ENCODE peak calls at places on chromosome 1, in eight cellular contexts. D is CD8-positive, alpha-beta T cell; E is PC-3; N is fibroblast of lung; Z is left ventricle myocardium inferior; R is testis; P is sigmoid colon; F is A549. C is an unnamed sample.

GRCh38 chr1:178724734-178725602 is at the start of gene RALGPS2:
- DNase-seq in F (peak; percentile 74), N (peak; percentile 58), R (peak; percentile 76), Z (peak; percentile 73), P (peak; percentile 82), E (peak; percentile 72), D (peak; percentile 73), C (peak; percentile 61)

GRCh38 chr1:175525222-175525621 is 218.2 kb downstream of the TNR start:
- DNase-seq in E (no peak), Z (no peak), P (no peak), N (no peak), R (no peak), D (no peak), F (no peak), C (no peak)

GRCh38 chr1:62144238-62144831 is 50.3 kb upstream of the L1TD1 start:
- DNase-seq in Z (no peak), F (peak; percentile 41), D (no peak), E (peak; percentile 79), R (peak; percentile 56), P (no peak), N (peak; percentile 64), C (no peak)

GRCh38 chr1:54989968-54990810 is 8.5 kb upstream of the BSND start:
- DNase-seq in P (no peak), F (no peak), E (no peak), D (no peak), Z (peak; percentile 43), R (no peak), N (no peak), C (no peak)

GRCh38 chr1:194474701-194475100 is 1288.3 kb upstream of the B3GALT2 start:
- DNase-seq in Z (no peak), F (no peak), R (no peak), E (no peak), D (no peak), N (no peak), P (no peak), C (no peak)

GRCh38 chr1:23100074-23100748 is 68.4 kb downstream of the LUZP1 start:
- DNase-seq in P (peak; percentile 76), E (peak; percentile 81), D (peak; percentile 54), N (peak; percentile 89), F (peak; percentile 68), Z (no peak), R (no peak), C (peak; percentile 65)

GRCh38 chr1:107972367-107972766 is 7.4 kb upstream of the VAV3 start:
- DNase-seq in D (no peak), R (no peak), Z (no peak), N (no peak), E (no peak), P (no peak), F (no peak), C (no peak)

GRCh38 chr1:206456577-206457375 is 13.5 kb upstream of the IKBKE start:
- DNase-seq in D (no peak), N (peak; percentile 64), R (no peak), Z (no peak), E (peak; percentile 82), P (no peak), F (no peak), C (no peak)

GRCh38 chr1:42173155-42173933 is 8.8 kb upstream of the GUCA2A start:
- DNase-seq in F (peak; percentile 42), E (peak; percentile 56), P (peak; percentile 77), Z (peak; percentile 70), R (peak; percentile 66), D (peak; percentile 55), N (peak; percentile 43), C (peak; percentile 75)

DNA sequence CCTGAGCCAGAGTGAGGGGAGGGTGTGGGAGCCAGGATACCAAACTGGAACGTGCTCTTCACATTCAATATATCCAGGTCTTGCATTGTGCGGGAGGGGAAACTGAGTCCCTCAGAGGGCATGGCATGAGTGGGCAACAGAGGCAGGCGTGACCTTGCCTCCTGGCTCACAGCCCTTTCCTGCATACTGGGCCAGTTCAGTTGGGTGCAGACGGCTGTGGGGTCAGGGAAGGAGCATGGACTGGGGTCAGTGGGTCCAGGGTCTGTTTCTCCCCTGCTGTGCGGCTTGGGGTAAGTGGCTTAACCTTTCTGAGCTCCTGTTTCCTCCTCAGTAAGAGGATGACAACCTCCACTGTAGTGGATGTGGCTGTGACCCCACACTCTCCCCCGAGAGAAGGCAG is 16.6 kb downstream of the SERINC2 start:
- DNase-seq in R (no peak), D (no peak), F (no peak), N (no peak), Z (no peak), E (no peak), P (no peak), C (no peak)
- H3K27ac ChIP-seq in R (no peak overlapping the region), D (no peak overlapping the region), F (no peak overlapping the region), N (no peak overlapping the region), Z (no peak overlapping the region), E (no peak overlapping the region), P (no peak overlapping the region), C (no peak overlapping the region)

DNA sequence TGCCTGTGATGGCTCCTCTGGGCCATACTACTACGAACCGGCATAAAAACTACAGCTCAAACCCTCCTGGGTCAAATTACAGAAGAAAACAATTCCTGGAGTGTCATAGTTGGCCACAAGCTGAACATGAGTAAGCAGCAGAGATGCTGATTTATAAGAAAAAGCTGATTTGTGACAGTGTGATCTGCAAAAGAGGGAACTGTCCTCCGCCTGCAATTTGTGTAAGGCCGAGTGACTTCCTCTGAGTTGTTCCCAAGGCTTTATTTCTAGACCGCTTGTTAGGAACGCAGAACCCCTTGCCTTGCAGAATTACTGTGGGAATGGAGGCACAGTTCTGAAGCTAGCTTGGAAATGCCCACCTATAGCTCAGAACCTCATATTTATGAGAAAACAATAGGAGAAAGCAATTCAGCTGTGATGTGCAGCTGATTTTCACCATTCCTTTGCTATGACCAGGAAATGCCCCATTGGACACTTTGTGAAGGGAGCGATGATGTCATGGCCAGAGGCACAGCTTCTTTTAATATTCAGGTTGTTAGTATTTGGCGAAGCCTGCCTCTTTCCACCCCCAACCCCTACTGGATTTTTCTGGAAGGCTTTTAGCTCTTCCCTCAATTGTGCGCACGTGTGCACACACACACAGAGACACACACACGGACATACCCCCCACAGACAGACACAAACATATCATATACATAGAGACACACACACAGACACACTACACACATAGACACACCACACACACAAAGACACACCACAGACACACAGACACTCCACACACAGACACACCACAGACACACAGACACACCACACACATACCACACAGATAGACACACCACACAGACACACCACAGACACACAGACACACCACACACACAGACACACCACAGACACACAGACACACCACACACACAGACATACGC is 47.6 kb downstream of the IER5 start:
- DNase-seq in Z (no peak), D (no peak), R (no peak), E (peak; percentile 69), F (peak; percentile 67), P (no peak), N (peak; percentile 88), C (no peak)
- H3K4me3 ChIP-seq in Z (no peak overlapping the region), D (no peak overlapping the region), R (no peak overlapping the region), E (no peak overlapping the region), F (no peak overlapping the region), P (no peak overlapping the region), N (no peak overlapping the region), C (no peak overlapping the region)

DNA sequence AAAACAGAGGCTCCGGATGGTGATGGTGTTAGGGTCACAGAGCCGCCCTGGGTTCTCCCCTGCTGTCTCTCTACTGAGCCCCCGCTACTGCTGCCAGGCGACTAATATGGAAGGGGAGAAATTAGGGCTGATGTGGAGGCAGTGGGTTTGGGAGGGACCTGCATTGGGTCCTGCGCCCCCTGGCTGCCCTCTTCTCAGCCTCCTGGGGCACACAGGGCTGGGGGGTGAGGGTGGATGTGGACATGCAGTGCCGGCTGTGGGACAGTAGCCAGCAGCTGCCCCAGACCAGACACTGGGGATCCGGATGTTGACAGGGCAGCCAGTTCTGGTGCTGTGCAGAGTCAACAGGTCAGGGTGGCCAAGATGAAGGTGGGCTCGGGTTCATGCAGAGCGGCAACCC is 1.5 kb upstream of the CLCNKB start:
- DNase-seq in R (no peak), D (no peak), Z (no peak), F (no peak), E (no peak), N (no peak), P (no peak), C (no peak)
- H3K27ac ChIP-seq in R (no peak overlapping the region), D (no peak overlapping the region), Z (no peak overlapping the region), F (no peak overlapping the region), E (no peak overlapping the region), N (no peak overlapping the region), P (no peak overlapping the region), C (no peak overlapping the region)

GRCh38 chr1:4655674-4656532 is 1.5 kb downstream of the AJAP1 start:
- DNase-seq in P (peak; percentile 73), F (peak; percentile 68), D (no peak), E (peak; percentile 27), N (no peak), Z (peak; percentile 41), R (peak; percentile 85), C (no peak)
- H3K4me3 ChIP-seq in P (no peak overlapping the region), F (peak overlapping the region; percentile 45), D (no peak overlapping the region), E (no peak overlapping the region), N (no peak overlapping the region), Z (peak overlapping the region; percentile 57), R (peak overlapping the region; percentile 49), C (no peak overlapping the region)

GRCh38 chr1:90850181-90850924 is 133.3 kb upstream of the BARHL2 start:
- DNase-seq in D (no peak), F (peak; percentile 8), R (peak; percentile 56), Z (no peak), P (no peak), N (no peak), E (no peak), C (no peak)

GRCh38 chr1:90851711-90852050 is 134.6 kb upstream of the BARHL2 start:
- DNase-seq in N (no peak), Z (no peak), R (no peak), F (no peak), E (no peak), D (no peak), P (no peak), C (no peak)

GRCh38 chr1:90854559-90854958 is 137.5 kb upstream of the BARHL2 start:
- DNase-seq in F (no peak), R (no peak), N (no peak), P (no peak), Z (no peak), E (no peak), D (no peak), C (no peak)

GRCh38 chr1:90856608-90857007 is 139.5 kb upstream of the BARHL2 start:
- DNase-seq in P (no peak), R (no peak), D (no peak), F (no peak), N (no peak), E (no peak), Z (no peak), C (no peak)

DNA sequence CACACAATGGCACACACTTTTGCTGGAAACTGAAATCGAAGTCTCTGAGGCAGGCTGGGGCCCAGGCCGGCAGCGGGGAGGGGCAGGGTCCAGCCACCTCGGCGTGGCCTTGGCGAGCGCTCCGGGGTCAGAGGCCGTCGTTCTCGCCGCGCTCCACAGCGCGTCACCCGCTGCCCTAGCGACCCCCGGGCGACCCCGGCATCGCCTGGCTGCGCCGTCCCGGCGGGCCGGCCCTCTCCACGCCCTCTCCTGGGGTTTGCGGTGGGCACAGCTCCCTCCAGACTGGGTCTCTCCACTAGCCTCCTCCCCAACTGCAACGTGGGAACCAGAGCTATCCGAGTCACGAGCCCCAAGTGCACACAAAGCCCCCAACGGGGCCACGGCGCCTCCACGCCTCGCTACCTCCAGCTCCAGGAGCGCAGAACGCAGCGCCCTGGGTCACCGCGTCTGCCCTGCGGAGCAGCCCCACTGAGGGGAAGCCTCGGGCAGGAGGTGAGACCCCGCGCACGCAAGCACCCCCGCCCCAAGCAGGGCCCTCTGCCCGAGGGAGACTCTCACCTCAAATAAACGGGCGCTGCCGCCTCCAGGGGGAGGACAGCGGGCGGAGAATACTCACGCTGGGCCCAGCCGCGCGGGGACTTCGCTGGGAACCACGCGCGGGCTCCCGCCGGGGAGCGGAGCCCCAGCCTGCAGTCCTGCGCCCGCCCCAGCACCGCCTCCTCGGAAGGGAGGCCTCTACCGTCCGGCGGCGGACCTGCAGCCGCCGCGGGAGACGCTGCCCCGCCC is 134.0 kb upstream of the BARHL2 start:
- DNase-seq in N (peak; percentile 62), F (peak; percentile 69), E (peak; percentile 74), Z (peak; percentile 82), R (peak; percentile 89), P (peak; percentile 88), D (peak; percentile 65), C (peak; percentile 65)
- H3K27ac ChIP-seq in N (no peak overlapping the region), F (peak overlapping the region; percentile 77), E (no peak overlapping the region), Z (peak overlapping the region; percentile 53), R (peak overlapping the region; percentile 74), P (peak overlapping the region; percentile 43), D (no peak overlapping the region), C (peak overlapping the region; percentile 59)

C was measured in CD8-positive, alpha-beta memory T cell.